ENCODE peak calls at places on chromosomes 13 and 19, in eight cellular contexts. One of them, this sample, is unnamed.

GRCh38 chr13:68390987-68391386 is 1160.9 kb upstream of the PCDH9 start:
- DNase-seq in CD8-positive, alpha-beta T cell: no peak
- DNase-seq in colonic mucosa: no peak
- DNase-seq in left colon: no peak
- DNase-seq in T-helper 22 cell: no peak
- DNase-seq in NCI-H345: no peak
- DNase-seq in NCI-H1417 treated with DMSO at 0.1 percent for 48 hours: no peak
- DNase-seq in NCI-H526 treated with DMSO at 0.1 percent for 48 hours: no peak
- DNase-seq in this sample: no peak

GRCh38 chr19:42150353-42150752 is 18.1 kb upstream of the POU2F2 start:
- DNase-seq in CD8-positive, alpha-beta T cell: no peak
- DNase-seq in colonic mucosa: no peak
- DNase-seq in left colon: no peak
- DNase-seq in T-helper 22 cell: no peak
- DNase-seq in NCI-H345: peak
- DNase-seq in NCI-H1417 treated with DMSO at 0.1 percent for 48 hours: no peak
- DNase-seq in NCI-H526 treated with DMSO at 0.1 percent for 48 hours: no peak
- DNase-seq in this sample: no peak

GRCh38 chr13:89267734-89268133 is 1596.6 kb downstream of the SLITRK5 start:
- DNase-seq in CD8-positive, alpha-beta T cell: no peak
- DNase-seq in colonic mucosa: no peak
- DNase-seq in left colon: no peak
- DNase-seq in T-helper 22 cell: no peak
- DNase-seq in NCI-H345: no peak
- DNase-seq in NCI-H1417 treated with DMSO at 0.1 percent for 48 hours: no peak
- DNase-seq in NCI-H526 treated with DMSO at 0.1 percent for 48 hours: no peak
- DNase-seq in this sample: peak

GRCh38 chr19:16266586-16266942 is 58.1 kb upstream of the KLF2 start:
- DNase-seq in CD8-positive, alpha-beta T cell: peak
- DNase-seq in colonic mucosa: no peak
- DNase-seq in left colon: no peak
- DNase-seq in T-helper 22 cell: peak
- DNase-seq in NCI-H345: no peak
- DNase-seq in NCI-H1417 treated with DMSO at 0.1 percent for 48 hours: no peak
- DNase-seq in NCI-H526 treated with DMSO at 0.1 percent for 48 hours: no peak
- DNase-seq in this sample: no peak

GRCh38 chr13:28120317-28120716 is 18.0 kb upstream of the PAN3 start:
- DNase-seq in CD8-positive, alpha-beta T cell: no peak
- DNase-seq in colonic mucosa: no peak
- DNase-seq in left colon: no peak
- DNase-seq in T-helper 22 cell: no peak
- DNase-seq in NCI-H345: no peak
- DNase-seq in NCI-H1417 treated with DMSO at 0.1 percent for 48 hours: no peak
- DNase-seq in NCI-H526 treated with DMSO at 0.1 percent for 48 hours: no peak
- DNase-seq in this sample: no peak

GRCh38 chr19:903266-903797 is 9.7 kb downstream of the R3HDM4 start:
- DNase-seq in CD8-positive, alpha-beta T cell: no peak
- DNase-seq in colonic mucosa: no peak
- DNase-seq in left colon: no peak
- DNase-seq in T-helper 22 cell: no peak
- DNase-seq in NCI-H345: no peak
- DNase-seq in NCI-H1417 treated with DMSO at 0.1 percent for 48 hours: peak
- DNase-seq in NCI-H526 treated with DMSO at 0.1 percent for 48 hours: no peak
- DNase-seq in this sample: no peak

GRCh38 chr13:101554420-101555125 is 102.1 kb downstream of the ITGBL1 start:
- DNase-seq in CD8-positive, alpha-beta T cell: no peak
- DNase-seq in colonic mucosa: no peak
- DNase-seq in left colon: no peak
- DNase-seq in T-helper 22 cell: no peak
- DNase-seq in NCI-H345: no peak
- DNase-seq in NCI-H1417 treated with DMSO at 0.1 percent for 48 hours: no peak
- DNase-seq in NCI-H526 treated with DMSO at 0.1 percent for 48 hours: no peak
- DNase-seq in this sample: peak

GRCh38 chr13:46015374-46015773 is 37.2 kb downstream of the ZC3H13 start:
- DNase-seq in CD8-positive, alpha-beta T cell: no peak
- DNase-seq in colonic mucosa: no peak
- DNase-seq in left colon: no peak
- DNase-seq in T-helper 22 cell: no peak
- DNase-seq in NCI-H345: no peak
- DNase-seq in NCI-H1417 treated with DMSO at 0.1 percent for 48 hours: no peak
- DNase-seq in NCI-H526 treated with DMSO at 0.1 percent for 48 hours: no peak
- DNase-seq in this sample: no peak

GRCh38 chr19:11066326-11066725 is 22.9 kb upstream of the LDLR start:
- DNase-seq in CD8-positive, alpha-beta T cell: no peak
- DNase-seq in colonic mucosa: no peak
- DNase-seq in left colon: no peak
- DNase-seq in T-helper 22 cell: no peak
- DNase-seq in NCI-H345: no peak
- DNase-seq in NCI-H1417 treated with DMSO at 0.1 percent for 48 hours: no peak
- DNase-seq in NCI-H526 treated with DMSO at 0.1 percent for 48 hours: no peak
- DNase-seq in this sample: no peak

GRCh38 chr13:44438234-44438579 is 64.6 kb downstream of the SERP2 start:
- DNase-seq in CD8-positive, alpha-beta T cell: no peak
- DNase-seq in colonic mucosa: no peak
- DNase-seq in left colon: no peak
- DNase-seq in T-helper 22 cell: no peak
- DNase-seq in NCI-H345: no peak
- DNase-seq in NCI-H1417 treated with DMSO at 0.1 percent for 48 hours: no peak
- DNase-seq in NCI-H526 treated with DMSO at 0.1 percent for 48 hours: no peak
- DNase-seq in this sample: no peak

GRCh38 chr13:34416833-34417425 is 525.1 kb upstream of the NBEA start:
- DNase-seq in CD8-positive, alpha-beta T cell: no peak
- DNase-seq in colonic mucosa: peak
- DNase-seq in left colon: peak
- DNase-seq in T-helper 22 cell: no peak
- DNase-seq in NCI-H345: peak
- DNase-seq in NCI-H1417 treated with DMSO at 0.1 percent for 48 hours: no peak
- DNase-seq in NCI-H526 treated with DMSO at 0.1 percent for 48 hours: no peak
- DNase-seq in this sample: no peak

GRCh38 chr19:2049741-2050348 is 1.2 kb downstream of the MKNK2 start:
- DNase-seq in CD8-positive, alpha-beta T cell: peak
- DNase-seq in colonic mucosa: peak
- DNase-seq in left colon: peak
- DNase-seq in T-helper 22 cell: peak
- DNase-seq in NCI-H345: peak
- DNase-seq in NCI-H1417 treated with DMSO at 0.1 percent for 48 hours: no peak
- DNase-seq in NCI-H526 treated with DMSO at 0.1 percent for 48 hours: peak
- DNase-seq in this sample: peak

This sample was measured in foreskin keratinocyte.